ENCODE peak calls at places on chromosomes 3 and 15, in four cellular contexts. K is hypothalamus, P is SK-N-SH, V is lower lobe of right lung. C is an unnamed sample.

GRCh38 chr3:117103645-117104044 is 394.1 kb downstream of the TUSC7 start:
- DNase-seq in K (no peak), P (no peak), V (no peak), C (no peak)

GRCh38 chr3:64133991-64134390 is 91.3 kb downstream of the PRICKLE2 start:
- DNase-seq in K (no peak), V (no peak), P (no peak), C (no peak)

GRCh38 chr15:77475898-77476297 is 55.2 kb downstream of the HMG20A start:
- DNase-seq in V (no peak), P (no peak), K (no peak), C (no peak)

GRCh38 chr3:147613710-147614109 is 204.5 kb downstream of the ZIC1 start:
- DNase-seq in P (no peak), V (no peak), K (no peak), C (no peak)

GRCh38 chr15:25060996-25061620 is 106.3 kb downstream of the SNRPN start:
- DNase-seq in K (no peak), V (peak), P (no peak), C (no peak)

GRCh38 chr3:179734497-179735281 is 81.8 kb downstream of the USP13 start:
- DNase-seq in K (no peak), P (no peak), V (no peak), C (no peak)

GRCh38 chr3:12746419-12746818 is 12.6 kb downstream of the TMEM40 start:
- DNase-seq in P (no peak), K (no peak), V (no peak), C (no peak)

GRCh38 chr3:141425523-141426233 is 57.4 kb downstream of the ZBTB38 start:
- DNase-seq in K (no peak), P (no peak), V (no peak), C (no peak)

GRCh38 chr3:149333518-149333859 is at the start of gene TM4SF18:
- DNase-seq in P (no peak), V (no peak), K (no peak), C (no peak)

GRCh38 chr3:1190576-1190975 is 97.8 kb downstream of the CNTN6 start:
- DNase-seq in K (no peak), P (no peak), V (no peak), C (no peak)

GRCh38 chr3:172047567-172048115 is 8.3 kb downstream of the FNDC3B start:
- DNase-seq in P (no peak), V (no peak), K (no peak), C (no peak)

GRCh38 chr3:179446501-179446900 is 4.8 kb downstream of the GNB4 start:
- DNase-seq in V (no peak), K (no peak), P (no peak), C (no peak)